ENCODE peak calls at places on chromosomes 12 and 14, in four cellular contexts. One of them, this sample, is unnamed.

GRCh38 chr14:30227436-30227835 is 299.8 kb upstream of the PRKD1 start:
- DNase-seq in H1: no peak
- DNase-seq in HepG2: no peak
- DNase-seq in GM12878: no peak
- DNase-seq in this sample: no peak

GRCh38 chr14:40413146-40413545 is 980.9 kb upstream of the FBXO33 start:
- DNase-seq in HepG2: no peak
- DNase-seq in GM12878: no peak
- DNase-seq in H1: no peak
- DNase-seq in this sample: no peak

GRCh38 chr12:1117371-1117770 is 126.3 kb downstream of the ERC1 start:
- DNase-seq in GM12878: no peak
- DNase-seq in HepG2: no peak
- DNase-seq in H1: no peak
- DNase-seq in this sample: no peak

GRCh38 chr14:26820101-26820500 is 222.3 kb upstream of the NOVA1 start:
- DNase-seq in GM12878: no peak
- DNase-seq in HepG2: no peak
- DNase-seq in H1: no peak
- DNase-seq in this sample: no peak

GRCh38 chr12:44240186-44240585 is 404.3 kb downstream of the TMEM117 start:
- DNase-seq in GM12878: no peak
- DNase-seq in HepG2: no peak
- DNase-seq in H1: no peak
- DNase-seq in this sample: no peak

GRCh38 chr12:40168001-40168400 is 56.8 kb upstream of the LRRK2 start:
- DNase-seq in HepG2: no peak
- DNase-seq in GM12878: no peak
- DNase-seq in H1: no peak
- DNase-seq in this sample: no peak

GRCh38 chr14:89368490-89369477 is 48.2 kb downstream of the FOXN3 start:
- DNase-seq in H1: no peak
- DNase-seq in HepG2: peak
- DNase-seq in GM12878: no peak
- DNase-seq in this sample: no peak

GRCh38 chr14:29805415-29806123 is 122.1 kb downstream of the PRKD1 start:
- DNase-seq in H1: no peak
- DNase-seq in HepG2: no peak
- DNase-seq in GM12878: no peak
- DNase-seq in this sample: no peak

GRCh38 chr12:25458047-25458552 is 95.0 kb downstream of the LMNTD1 start:
- DNase-seq in HepG2: peak
- DNase-seq in H1: no peak
- DNase-seq in GM12878: no peak
- DNase-seq in this sample: peak

GRCh38 chr12:105850103-105850968 is 288.4 kb downstream of the NUAK1 start:
- DNase-seq in GM12878: no peak
- DNase-seq in HepG2: no peak
- DNase-seq in H1: no peak
- DNase-seq in this sample: no peak

GRCh38 chr12:21418403-21418802 is 19.1 kb upstream of the PYROXD1 start:
- DNase-seq in HepG2: no peak
- DNase-seq in H1: no peak
- DNase-seq in GM12878: no peak
- DNase-seq in this sample: no peak

GRCh38 chr12:55707841-55708694 is at the start of gene ITGA7:
- DNase-seq in GM12878: no peak
- DNase-seq in H1: peak
- DNase-seq in HepG2: no peak
- DNase-seq in this sample: peak

GRCh38 chr14:25431211-25432076 is 381.5 kb upstream of the STXBP6 start:
- DNase-seq in GM12878: no peak
- DNase-seq in HepG2: peak
- DNase-seq in H1: peak
- DNase-seq in this sample: peak

GRCh38 chr14:54606631-54607133 is 39.8 kb downstream of the SAMD4A start:
- DNase-seq in GM12878: no peak
- DNase-seq in H1: no peak
- DNase-seq in HepG2: no peak
- DNase-seq in this sample: no peak

GRCh38 chr14:45526715-45527549 is 273.9 kb upstream of the MIS18BP1 start:
- DNase-seq in GM12878: peak
- DNase-seq in H1: peak
- DNase-seq in HepG2: peak
- DNase-seq in this sample: peak

GRCh38 chr12:82874935-82875334 is 188.2 kb downstream of the TMTC2 start:
- DNase-seq in GM12878: no peak
- DNase-seq in H1: no peak
- DNase-seq in HepG2: no peak
- DNase-seq in this sample: no peak

GRCh38 chr12:120826335-120826734 is 77.8 kb downstream of the SPPL3 start:
- DNase-seq in HepG2: no peak
- DNase-seq in GM12878: no peak
- DNase-seq in H1: no peak
- DNase-seq in this sample: no peak

GRCh38 chr12:51951843-51952722 is 584 bp downstream of the ACVR1B start:
- DNase-seq in GM12878: no peak
- DNase-seq in HepG2: no peak
- DNase-seq in H1: peak
- DNase-seq in this sample: peak

GRCh38 chr14:32075636-32076277 is 1.3 kb upstream of the ARHGAP5 start:
- DNase-seq in HepG2: peak
- DNase-seq in H1: no peak
- DNase-seq in GM12878: no peak
- DNase-seq in this sample: peak

GRCh38 chr14:72049462-72049861 is 117.2 kb downstream of the RGS6 start:
- DNase-seq in HepG2: no peak
- DNase-seq in H1: no peak
- DNase-seq in GM12878: peak
- DNase-seq in this sample: no peak

GRCh38 chr14:64421166-64421565 is 33.0 kb downstream of the MTHFD1 start:
- DNase-seq in GM12878: no peak
- DNase-seq in H1: no peak
- DNase-seq in HepG2: no peak
- DNase-seq in this sample: no peak

GRCh38 chr12:109773384-109774011 is 59.7 kb downstream of the TRPV4 start:
- DNase-seq in H1: no peak
- DNase-seq in GM12878: no peak
- DNase-seq in HepG2: no peak
- DNase-seq in this sample: no peak

GRCh38 chr12:39426636-39427245 is 16.2 kb downstream of the KIF21A start:
- DNase-seq in H1: no peak
- DNase-seq in HepG2: no peak
- DNase-seq in GM12878: no peak
- DNase-seq in this sample: no peak

GRCh38 chr12:122076743-122077495 is 1.6 kb upstream of the MLXIP start:
- DNase-seq in H1: no peak
- DNase-seq in GM12878: no peak
- DNase-seq in HepG2: peak
- DNase-seq in this sample: no peak

DNA sequence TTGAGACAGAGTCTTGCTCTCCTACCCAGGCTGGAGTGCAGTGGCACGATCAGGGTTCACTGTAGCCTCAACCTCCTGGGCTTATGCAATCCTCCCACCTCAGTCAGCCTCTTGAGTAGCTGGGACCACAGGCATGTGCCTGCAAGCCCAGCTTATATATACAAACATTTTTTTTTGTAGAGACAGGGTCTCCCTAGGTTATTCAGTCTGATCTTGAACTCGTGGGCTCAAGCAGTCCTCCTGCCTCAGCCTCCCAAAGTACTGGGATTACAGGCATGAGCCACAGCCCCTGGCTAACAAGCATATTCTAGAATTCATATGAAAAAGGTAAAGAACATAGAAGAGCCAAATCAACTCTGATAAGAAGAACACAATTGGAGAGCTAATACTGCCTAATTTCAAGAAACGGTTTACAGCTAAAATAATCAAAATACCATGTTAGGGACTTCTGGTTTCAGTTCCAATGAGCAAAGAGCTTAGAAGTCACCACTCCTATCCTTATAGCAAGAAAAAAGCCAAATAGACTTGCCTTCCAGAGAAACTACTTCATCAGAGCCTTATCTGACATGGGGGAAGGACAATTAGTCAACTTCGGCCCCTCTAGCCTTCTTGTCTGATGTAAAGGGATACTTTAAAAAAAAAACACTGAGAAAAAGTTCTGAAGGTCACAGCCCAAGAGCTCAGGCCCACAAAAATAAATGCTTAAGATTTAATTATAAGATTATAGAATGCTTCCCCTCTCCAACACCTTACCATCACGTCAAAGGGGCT is 37.6 kb downstream of the TMEM116 start:
- DNase-seq in HepG2: peak
- DNase-seq in H1: no peak
- DNase-seq in GM12878: no peak
- DNase-seq in this sample: no peak
- TF ChIP-seq EP300 in HepG2: no peak
- TF ChIP-seq EP300 in H1: no peak
- TF ChIP-seq EP300 in GM12878: no peak
- TF ChIP-seq EP300 in this sample: no peak

DNA sequence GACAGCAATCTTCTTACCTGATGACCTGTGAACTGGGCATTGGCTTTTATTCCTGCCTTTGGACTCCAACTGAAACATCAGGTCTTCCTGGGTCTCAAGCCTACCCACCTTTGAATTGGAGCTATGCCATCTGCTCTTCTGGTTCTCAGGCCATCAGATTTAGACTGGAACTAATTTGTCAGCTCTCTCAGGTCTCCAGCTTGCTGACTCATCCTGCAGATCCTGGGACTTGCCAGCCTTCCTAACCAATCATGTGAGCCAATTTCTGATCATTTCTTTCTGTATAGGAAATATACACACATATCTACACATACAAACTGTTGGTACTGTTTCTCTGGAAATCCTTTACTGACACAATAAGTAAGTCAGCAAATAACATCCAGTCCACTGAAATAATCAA is 65.3 kb upstream of the TSPAN8 start:
- DNase-seq in H1: no peak
- DNase-seq in GM12878: no peak
- DNase-seq in HepG2: no peak
- DNase-seq in this sample: no peak
- TF ChIP-seq TCF12 in H1: no peak
- TF ChIP-seq TCF12 in GM12878: no peak
- TF ChIP-seq TCF12 in HepG2: no peak
- TF ChIP-seq TCF12 in this sample: no peak

GRCh38 chr14:69049675-69050074 is 70.6 kb upstream of the ACTN1 start:
- DNase-seq in HepG2: peak
- DNase-seq in H1: no peak
- DNase-seq in GM12878: no peak
- DNase-seq in this sample: no peak
- TF ChIP-seq EP300 in HepG2: no peak
- TF ChIP-seq EP300 in H1: no peak
- TF ChIP-seq EP300 in GM12878: no peak
- TF ChIP-seq EP300 in this sample: no peak

GRCh38 chr14:100575266-100575995 is 11.8 kb downstream of the BEGAIN start:
- DNase-seq in GM12878: no peak
- DNase-seq in HepG2: no peak
- DNase-seq in H1: no peak
- DNase-seq in this sample: no peak

GRCh38 chr14:100574642-100575031 is 12.6 kb downstream of the BEGAIN start:
- DNase-seq in H1: no peak
- DNase-seq in GM12878: no peak
- DNase-seq in HepG2: no peak
- DNase-seq in this sample: no peak

GRCh38 chr14:100571837-100572236 is 15.4 kb downstream of the BEGAIN start:
- DNase-seq in HepG2: no peak
- DNase-seq in H1: no peak
- DNase-seq in GM12878: no peak
- DNase-seq in this sample: no peak

GRCh38 chr14:100573757-100574641 is 13.2 kb downstream of the BEGAIN start:
- DNase-seq in GM12878: no peak
- DNase-seq in H1: no peak
- DNase-seq in HepG2: no peak
- DNase-seq in this sample: peak

GRCh38 chr14:100573009-100573756 is 14.0 kb downstream of the BEGAIN start:
- DNase-seq in H1: no peak
- DNase-seq in HepG2: no peak
- DNase-seq in GM12878: no peak
- DNase-seq in this sample: peak
- TF ChIP-seq TCF12 in H1: no peak
- TF ChIP-seq TCF12 in HepG2: no peak
- TF ChIP-seq TCF12 in GM12878: no peak
- TF ChIP-seq TCF12 in this sample: no peak

GRCh38 chr14:100975668-100976067 is 72.1 kb upstream of the RTL1 start:
- DNase-seq in HepG2: no peak
- DNase-seq in H1: no peak
- DNase-seq in GM12878: no peak
- DNase-seq in this sample: no peak

GRCh38 chr14:100967178-100967577 is 63.7 kb upstream of the RTL1 start:
- DNase-seq in HepG2: no peak
- DNase-seq in H1: no peak
- DNase-seq in GM12878: no peak
- DNase-seq in this sample: no peak

DNA sequence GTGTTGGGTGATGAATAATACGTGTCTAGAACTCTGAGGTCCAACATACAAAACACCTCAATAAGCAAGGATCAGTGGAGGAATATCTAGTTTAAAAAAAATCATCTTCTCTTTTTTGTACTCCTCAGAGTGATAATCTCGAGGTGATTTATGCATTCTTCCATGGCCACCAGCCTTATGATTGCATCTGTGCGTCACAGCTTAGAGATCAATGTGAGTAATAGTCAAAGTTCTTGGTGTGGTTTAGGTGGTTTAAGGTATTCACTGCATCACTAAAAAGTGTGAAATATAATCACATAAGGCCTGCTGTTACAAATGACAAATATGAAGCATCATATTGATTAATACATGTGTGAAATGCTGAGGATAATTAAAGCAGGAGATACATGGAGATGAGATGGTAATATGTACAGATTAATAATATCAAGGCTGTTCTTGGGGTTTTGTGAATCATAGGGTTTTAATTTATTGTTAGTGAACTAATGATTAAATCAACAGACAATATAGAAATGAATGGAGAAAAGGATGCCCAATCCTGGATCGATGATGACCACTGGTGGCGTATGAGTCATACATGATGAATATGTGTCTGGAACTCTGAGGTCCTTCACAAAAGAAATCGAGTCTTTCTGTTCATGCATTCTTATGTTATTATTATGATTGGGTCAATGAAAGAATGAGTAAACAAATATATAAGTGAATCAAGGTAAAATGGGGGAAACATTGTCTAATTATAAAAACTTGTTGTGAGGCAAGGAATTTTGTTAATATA is 68.8 kb upstream of the RTL1 start:
- DNase-seq in GM12878: no peak
- DNase-seq in H1: no peak
- DNase-seq in HepG2: no peak
- DNase-seq in this sample: no peak
- TF ChIP-seq EP300 in GM12878: no peak
- TF ChIP-seq EP300 in H1: no peak
- TF ChIP-seq EP300 in HepG2: no peak
- TF ChIP-seq EP300 in this sample: no peak

DNA sequence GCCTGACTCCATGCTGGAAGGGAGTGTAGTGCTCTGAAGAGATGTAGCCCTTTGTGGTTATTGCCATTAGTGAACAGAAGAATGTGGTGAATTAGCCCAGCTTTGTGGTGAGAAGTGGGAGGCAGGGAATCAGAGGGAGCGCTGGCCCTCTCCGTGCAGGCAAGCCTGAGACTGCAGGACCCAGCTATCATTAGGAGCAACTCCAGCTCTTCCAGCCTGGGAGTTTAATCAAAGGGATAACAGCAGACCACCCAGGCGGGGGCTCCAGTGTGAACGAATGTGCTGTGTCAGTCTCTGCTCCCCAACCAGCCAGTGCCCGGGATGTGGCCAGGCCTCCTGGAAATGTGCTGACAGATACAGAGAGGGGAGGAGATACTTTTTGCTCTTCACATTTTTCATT is 142.7 kb downstream of the TTLL5 start:
- DNase-seq in HepG2: no peak
- DNase-seq in H1: no peak
- DNase-seq in GM12878: no peak
- DNase-seq in this sample: no peak
- TF ChIP-seq TCF12 in HepG2: no peak
- TF ChIP-seq TCF12 in H1: no peak
- TF ChIP-seq TCF12 in GM12878: no peak
- TF ChIP-seq TCF12 in this sample: no peak

This sample was measured in SK-N-SH.